ENCODE peak calls at places on chromosome 14, in four cellular contexts. L, U, P and Y are unnamed samples.

GRCh38 chr14:94831085-94831484 is 61.2 kb upstream of the GSC start:
- DNase-seq in L (no peak), U (no peak), P (no peak), Y (no peak)

GRCh38 chr14:103624860-103625259 is 4.2 kb upstream of the KLC1 start:
- DNase-seq in L (no peak), U (no peak), P (no peak), Y (no peak)

GRCh38 chr14:45083979-45084722 is at the start of gene PRPF39:
- DNase-seq in L (peak; percentile 94), U (peak; percentile 84), P (peak; percentile 93), Y (peak; percentile 93)

GRCh38 chr14:34722723-34723545 is 8.5 kb upstream of the CFL2 start:
- DNase-seq in L (peak; percentile 37), U (no peak), P (peak; percentile 38), Y (peak; percentile 34)

GRCh38 chr14:87745507-87746118 is 247.4 kb downstream of the GALC start:
- DNase-seq in L (peak; percentile 17), U (no peak), P (peak; percentile 45), Y (peak; percentile 11)

GRCh38 chr14:89025581-89026236 is 201.3 kb downstream of the TTC8 start:
- DNase-seq in L (no peak), U (no peak), P (peak; percentile 30), Y (no peak)

GRCh38 chr14:64232095-64232830 is 61.9 kb downstream of the ESR2 start:
- DNase-seq in L (no peak), U (peak; percentile 88), P (no peak), Y (no peak)

GRCh38 chr14:52703225-52703624 is 3.8 kb upstream of the PSMC6 start:
- DNase-seq in L (no peak), U (no peak), P (peak; percentile 47), Y (no peak)

GRCh38 chr14:95227279-95227860 is 70.0 kb upstream of the DICER1 start:
- DNase-seq in L (no peak), U (no peak), P (no peak), Y (no peak)

GRCh38 chr14:58844544-58844943 is 206.8 kb downstream of the DACT1 start:
- DNase-seq in L (no peak), U (no peak), P (no peak), Y (no peak)

GRCh38 chr14:105493921-105494605 is 3.0 kb downstream of the TEDC1 start:
- DNase-seq in L (no peak), U (no peak), P (no peak), Y (no peak)

GRCh38 chr14:92254786-92255185 is 68.2 kb upstream of the SLC24A4 start:
- DNase-seq in L (no peak), U (no peak), P (no peak), Y (no peak)

GRCh38 chr14:90562652-90563051 is 165.8 kb downstream of the CALM1 start:
- DNase-seq in L (no peak), U (no peak), P (no peak), Y (no peak)

GRCh38 chr14:101839236-101839635 is 77.7 kb downstream of the PPP2R5C start:
- DNase-seq in L (no peak), U (peak; percentile 57), P (no peak), Y (no peak)

GRCh38 chr14:42731480-42731879 is 1124.8 kb downstream of the LRFN5 start:
- DNase-seq in L (no peak), U (no peak), P (no peak), Y (no peak)

GRCh38 chr14:90760591-90761316 is 55.5 kb downstream of the TTC7B start:
- DNase-seq in L (no peak), U (no peak), P (peak; percentile 14), Y (no peak)

GRCh38 chr14:105554022-105554421 is 27.6 kb downstream of the TMEM121 start:
- DNase-seq in L (no peak), U (no peak), P (no peak), Y (no peak)

GRCh38 chr14:68520637-68521556 is 272.0 kb downstream of the ZFP36L1 start:
- DNase-seq in L (no peak), U (no peak), P (no peak), Y (no peak)

GRCh38 chr14:59630281-59630963 is 53.8 kb upstream of the CCDC175 start:
- DNase-seq in L (no peak), U (no peak), P (no peak), Y (peak; percentile 30)

GRCh38 chr14:68297871-68298468 is 478.4 kb downstream of the RAD51B start:
- DNase-seq in L (no peak), U (no peak), P (no peak), Y (no peak)

GRCh38 chr14:55418411-55418810 is 6.8 kb upstream of the ATG14 start:
- DNase-seq in L (no peak), U (no peak), P (no peak), Y (no peak)

GRCh38 chr14:55414551-55414950 is 2.9 kb upstream of the ATG14 start:
- DNase-seq in L (no peak), U (no peak), P (no peak), Y (no peak)

GRCh38 chr14:55419663-55420062 is 8.0 kb upstream of the ATG14 start:
- DNase-seq in L (no peak), U (no peak), P (no peak), Y (no peak)

GRCh38 chr14:55417955-55418354 is 6.3 kb upstream of the ATG14 start:
- DNase-seq in L (no peak), U (no peak), P (no peak), Y (no peak)

DNA sequence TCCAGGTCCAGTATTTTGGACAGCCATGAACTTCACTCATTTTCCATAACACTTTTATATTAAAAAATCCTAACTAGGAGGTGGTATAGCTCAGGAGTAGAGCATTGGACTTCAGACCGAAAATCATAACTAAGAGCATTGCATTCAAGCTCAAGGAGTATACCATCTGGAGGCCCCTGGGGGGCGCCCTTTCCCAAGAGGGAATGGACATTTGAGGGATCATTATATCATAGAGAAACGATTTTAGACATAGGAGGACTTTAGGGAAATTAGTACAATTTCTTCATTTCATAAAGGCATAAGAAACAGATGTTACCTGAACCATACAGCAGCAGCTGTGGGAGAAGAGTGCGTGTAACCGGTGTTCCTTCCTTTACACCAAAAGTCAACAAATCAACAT is 5.2 kb upstream of the ATG14 start:
- DNase-seq in L (peak; percentile 35), U (no peak), P (peak; percentile 18), Y (no peak)
- TF ChIP-seq SPI1 in L (no peak), U (no peak), P (no peak), Y (no peak)

GRCh38 chr14:36874396-36875138 is 212.9 kb downstream of the PAX9 start:
- DNase-seq in L (no peak), U (no peak), P (no peak), Y (no peak)
- TF ChIP-seq SPI1 in L (no peak), U (no peak), P (no peak), Y (no peak)

DNA sequence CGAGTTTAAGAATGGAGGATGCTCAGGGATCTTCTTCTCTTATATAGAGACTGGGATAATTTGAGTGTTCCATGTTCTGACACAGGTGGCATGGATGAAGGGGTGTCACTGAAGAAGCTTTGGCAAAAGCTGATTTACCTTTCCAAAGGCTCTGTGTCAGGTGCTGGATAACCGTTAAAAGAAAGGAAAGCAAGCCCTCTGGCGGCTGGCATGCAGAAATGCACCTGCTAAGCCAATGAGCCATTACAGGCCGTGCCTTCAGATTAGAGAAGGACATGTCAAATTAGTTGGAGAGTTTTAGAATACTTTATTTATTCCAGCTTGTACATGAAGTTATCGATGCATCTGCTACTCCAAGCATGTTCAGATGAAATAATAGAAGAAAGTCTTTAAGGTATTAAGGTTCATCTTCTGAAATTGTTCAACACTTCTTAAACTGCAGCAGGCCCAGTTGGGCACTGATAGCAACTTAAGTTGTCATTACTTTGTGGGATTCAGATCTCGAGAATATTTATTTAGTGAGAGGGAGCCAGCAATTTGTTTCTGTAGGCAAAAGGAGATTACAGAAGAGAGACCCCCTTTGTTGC is 678.2 kb downstream of the NRXN3 start:
- DNase-seq in L (peak; percentile 25), U (no peak), P (peak; percentile 1), Y (peak; percentile 3)
- TF ChIP-seq SPI1 in L (no peak), U (no peak), P (no peak), Y (no peak)

GRCh38 chr14:80974338-80975078 is 19.1 kb downstream of the TSHR start:
- DNase-seq in L (no peak), U (no peak), P (no peak), Y (no peak)
- TF ChIP-seq SPI1 in L (no peak), U (no peak), P (no peak), Y (no peak)

DNA sequence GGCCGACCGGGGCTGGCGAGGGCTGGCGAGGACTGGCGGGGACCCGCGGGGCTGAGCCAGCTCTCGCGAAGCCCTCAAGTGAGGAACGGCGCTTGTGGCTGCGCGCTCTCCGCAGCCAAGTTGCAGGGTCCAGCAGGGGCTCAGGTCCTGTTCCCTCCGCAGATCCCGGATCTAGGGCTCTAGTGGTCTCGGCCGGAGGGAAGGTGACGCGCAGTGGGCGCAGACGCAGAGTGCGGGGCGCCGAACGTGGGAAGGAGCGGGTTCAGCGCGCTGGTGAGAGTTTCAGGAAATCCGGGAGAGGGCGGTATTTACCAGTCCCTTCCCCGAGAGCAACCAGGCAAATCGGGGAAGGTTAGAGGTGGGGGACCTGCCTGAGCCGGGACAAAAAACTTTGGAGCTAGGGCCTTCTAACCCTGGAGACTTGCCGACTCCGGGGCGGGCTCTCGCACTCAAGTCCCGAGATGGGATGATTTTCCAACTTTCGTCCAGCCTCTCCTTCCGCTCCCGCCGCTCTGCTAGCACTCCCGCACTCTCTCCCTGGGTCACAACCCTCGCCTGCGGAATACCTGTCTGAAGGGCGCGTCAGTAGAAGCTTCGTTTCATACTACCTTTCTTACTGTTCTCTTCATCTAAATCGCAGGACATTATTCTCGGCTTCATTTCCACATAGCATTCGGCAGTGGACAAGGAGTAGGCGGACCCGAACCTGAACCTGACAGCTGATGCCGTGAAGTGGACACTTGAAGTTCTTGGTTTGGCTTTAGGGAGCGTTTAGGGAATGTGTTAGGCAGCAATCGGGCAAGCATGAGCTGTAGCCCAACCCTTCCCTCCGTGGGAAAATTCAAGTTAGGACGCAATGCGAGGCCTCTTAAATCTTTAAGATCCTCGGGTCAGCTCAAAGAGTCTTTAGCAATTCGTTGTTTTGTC is 13.6 kb upstream of the PAX9 start:
- DNase-seq in L (peak; percentile 12), U (no peak), P (peak; percentile 22), Y (no peak)
- TF ChIP-seq SPI1 in L (no peak), U (no peak), P (no peak), Y (no peak)

DNA sequence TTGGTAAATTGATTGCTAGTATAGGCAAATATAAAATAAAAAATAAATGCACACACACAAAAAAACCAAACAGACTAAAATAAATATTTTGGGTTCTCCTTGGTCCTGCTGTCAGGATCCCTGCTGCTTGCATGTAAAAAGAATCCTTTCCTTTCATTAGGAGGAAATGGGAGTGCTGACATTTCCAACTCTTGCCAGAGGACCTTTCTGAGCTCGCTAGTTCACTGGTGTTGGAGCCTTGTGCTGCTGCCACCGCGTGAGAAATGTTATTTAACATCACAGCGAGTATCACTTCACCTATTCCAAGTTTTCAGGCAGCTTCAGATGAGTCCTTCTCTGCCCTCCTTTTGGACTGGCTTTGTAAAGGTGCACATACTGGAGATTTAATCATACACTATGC is 358.9 kb downstream of the NPAS3 start:
- DNase-seq in L (no peak), U (no peak), P (no peak), Y (no peak)
- TF ChIP-seq SPI1 in L (no peak), U (no peak), P (no peak), Y (no peak)

GRCh38 chr14:24693941-24694507 is 60.0 kb upstream of the GZMB start:
- DNase-seq in L (no peak), U (no peak), P (no peak), Y (no peak)

GRCh38 chr14:24692382-24693352 is 58.7 kb upstream of the GZMB start:
- DNase-seq in L (no peak), U (no peak), P (no peak), Y (no peak)

GRCh38 chr14:24693353-24693737 is 59.4 kb upstream of the GZMB start:
- DNase-seq in L (no peak), U (no peak), P (no peak), Y (no peak)

GRCh38 chr14:24694680-24695079 is 60.7 kb upstream of the GZMB start:
- DNase-seq in L (no peak), U (no peak), P (no peak), Y (no peak)

GRCh38 chr14:24695265-24696241 is 61.6 kb upstream of the GZMB start:
- DNase-seq in L (no peak), U (peak; percentile 66), P (peak; percentile 81), Y (no peak)
- TF ChIP-seq SPI1 in L (peak; percentile 90), U (peak; percentile 97), P (peak; percentile 100), Y (peak; percentile 97)